ENCODE peak calls at places on chromosomes 4 and X, in five cellular contexts. M is suprapubic skin, C is colonic mucosa, V is upper lobe of right lung, Q is endothelial cell of umbilical vein. W is an unnamed sample.

GRCh38 chrX:72685810-72686465 is 28.2 kb downstream of the PHKA1 start:
- DNase-seq in M (no peak), C (peak; percentile 25), V (no peak), Q (no peak), W (no peak)

GRCh38 chrX:136773649-136774048 is 7.1 kb downstream of the ARHGEF6 start:
- DNase-seq in V (no peak), M (no peak), Q (no peak), C (no peak), W (no peak)

GRCh38 chr4:147927377-147928137 is 195.7 kb downstream of the ARHGAP10 start:
- DNase-seq in C (no peak), M (no peak), V (no peak), Q (peak; percentile 97), W (no peak)

GRCh38 chr4:185811509-185812364 is at the start of gene SORBS2:
- DNase-seq in Q (no peak), M (no peak), V (peak; percentile 79), C (peak; percentile 79), W (no peak)

GRCh38 chr4:176302283-176303275 is 17.2 kb upstream of the SPCS3 start:
- DNase-seq in M (no peak), V (no peak), C (no peak), Q (no peak), W (no peak)

GRCh38 chrX:23884427-23885024 is 23.2 kb downstream of the APOO start:
- DNase-seq in M (no peak), C (no peak), Q (no peak), V (no peak), W (no peak)

GRCh38 chrX:96576358-96576757 is 108.3 kb upstream of the DIAPH2 start:
- DNase-seq in M (no peak), V (no peak), C (no peak), Q (peak; percentile 62), W (no peak)

GRCh38 chr4:8195841-8196460 is 3.1 kb upstream of the SH3TC1 start:
- DNase-seq in C (no peak), Q (peak; percentile 24), V (no peak), M (no peak), W (no peak)

GRCh38 chr4:73868206-73869129 is 725 bp upstream of the CXCL1 start:
- DNase-seq in C (peak; percentile 39), M (no peak), V (no peak), Q (peak; percentile 41), W (no peak)

GRCh38 chrX:104254442-104255115 is at the start of gene ESX1:
- DNase-seq in V (no peak), C (no peak), Q (peak; percentile 4), M (no peak), W (no peak)

GRCh38 chr4:158051401-158052235 is 121.2 kb downstream of the GASK1B start:
- DNase-seq in M (no peak), Q (no peak), C (no peak), V (no peak), W (no peak)

GRCh38 chr4:65566473-65566872 is 103.8 kb downstream of the EPHA5 start:
- DNase-seq in Q (no peak), C (no peak), M (no peak), V (no peak), W (no peak)

GRCh38 chr4:118917582-118917981 is 28.9 kb downstream of the SYNPO2 start:
- DNase-seq in Q (no peak), C (no peak), M (no peak), V (no peak), W (no peak)

GRCh38 chr4:145154573-145154972 is 25.8 kb downstream of the OTUD4 start:
- DNase-seq in C (no peak), Q (peak; percentile 73), M (no peak), V (no peak), W (no peak)

GRCh38 chr4:18882468-18882867 is 860.9 kb upstream of the LCORL start:
- DNase-seq in V (no peak), M (no peak), C (no peak), Q (peak; percentile 2), W (no peak)

GRCh38 chr4:924107-925096 is 7.7 kb downstream of the GAK start:
- DNase-seq in C (no peak), Q (peak; percentile 38), V (peak; percentile 51), M (peak; percentile 67), W (no peak)

GRCh38 chr4:153466637-153467153 is 535 bp downstream of the TMEM131L start:
- DNase-seq in V (peak; percentile 72), M (no peak), Q (no peak), C (no peak), W (no peak)

GRCh38 chr4:180314972-180315371 is 1928.2 kb upstream of the TENM3 start:
- DNase-seq in Q (no peak), M (no peak), V (no peak), C (no peak), W (no peak)

GRCh38 chrX:40971736-40972135 is 113.5 kb upstream of the USP9X start:
- DNase-seq in V (no peak), M (no peak), C (no peak), Q (no peak), W (no peak)

GRCh38 chrX:139751053-139751452 is 43.1 kb upstream of the MCF2 start:
- DNase-seq in Q (no peak), C (no peak), V (no peak), M (no peak), W (no peak)

GRCh38 chrX:102546818-102547493 is 30.4 kb upstream of the TMSB15A start:
- DNase-seq in C (no peak), V (no peak), M (no peak), Q (no peak), W (no peak)

GRCh38 chr4:79915276-79915675 is 157.8 kb downstream of the ANTXR2 start:
- DNase-seq in V (no peak), Q (no peak), C (no peak), M (no peak), W (no peak)

GRCh38 chr4:76974150-76974549 is 24.6 kb downstream of the SEPTIN11 start:
- DNase-seq in M (no peak), V (no peak), Q (no peak), C (no peak), W (no peak)

GRCh38 chr4:69321153-69321729 is 41.0 kb downstream of the UGT2B28 start:
- DNase-seq in C (no peak), M (no peak), Q (no peak), V (peak; percentile 52), W (peak; percentile 50)

GRCh38 chr4:8010618-8011017 is 71.0 kb upstream of the AFAP1 start:
- DNase-seq in C (peak; percentile 45), M (no peak), Q (no peak), V (no peak), W (no peak)

GRCh38 chr4:151882072-151882803 is 121.4 kb upstream of the GATB start:
- DNase-seq in M (no peak), V (no peak), C (no peak), Q (no peak), W (no peak)

GRCh38 chrX:31265383-31265782 is 193.5 kb upstream of the FTHL17 start:
- DNase-seq in M (no peak), C (no peak), V (no peak), Q (no peak), W (no peak)

GRCh38 chrX:15497865-15498264 is 2.7 kb upstream of the BMX start:
- DNase-seq in M (no peak), V (no peak), Q (peak; percentile 79), C (peak; percentile 77), W (no peak)

GRCh38 chrX:29299689-29300088 is 712.4 kb downstream of the IL1RAPL1 start:
- DNase-seq in Q (no peak), C (no peak), V (no peak), M (no peak), W (no peak)

GRCh38 chr4:71526626-71527406 is 188.0 kb downstream of the SLC4A4 start:
- DNase-seq in C (no peak), V (no peak), M (no peak), Q (no peak), W (no peak)
- TF ChIP-seq CTCF in C (no peak), V (no peak), M (no peak), Q (no peak), W (peak; percentile 45)

DNA sequence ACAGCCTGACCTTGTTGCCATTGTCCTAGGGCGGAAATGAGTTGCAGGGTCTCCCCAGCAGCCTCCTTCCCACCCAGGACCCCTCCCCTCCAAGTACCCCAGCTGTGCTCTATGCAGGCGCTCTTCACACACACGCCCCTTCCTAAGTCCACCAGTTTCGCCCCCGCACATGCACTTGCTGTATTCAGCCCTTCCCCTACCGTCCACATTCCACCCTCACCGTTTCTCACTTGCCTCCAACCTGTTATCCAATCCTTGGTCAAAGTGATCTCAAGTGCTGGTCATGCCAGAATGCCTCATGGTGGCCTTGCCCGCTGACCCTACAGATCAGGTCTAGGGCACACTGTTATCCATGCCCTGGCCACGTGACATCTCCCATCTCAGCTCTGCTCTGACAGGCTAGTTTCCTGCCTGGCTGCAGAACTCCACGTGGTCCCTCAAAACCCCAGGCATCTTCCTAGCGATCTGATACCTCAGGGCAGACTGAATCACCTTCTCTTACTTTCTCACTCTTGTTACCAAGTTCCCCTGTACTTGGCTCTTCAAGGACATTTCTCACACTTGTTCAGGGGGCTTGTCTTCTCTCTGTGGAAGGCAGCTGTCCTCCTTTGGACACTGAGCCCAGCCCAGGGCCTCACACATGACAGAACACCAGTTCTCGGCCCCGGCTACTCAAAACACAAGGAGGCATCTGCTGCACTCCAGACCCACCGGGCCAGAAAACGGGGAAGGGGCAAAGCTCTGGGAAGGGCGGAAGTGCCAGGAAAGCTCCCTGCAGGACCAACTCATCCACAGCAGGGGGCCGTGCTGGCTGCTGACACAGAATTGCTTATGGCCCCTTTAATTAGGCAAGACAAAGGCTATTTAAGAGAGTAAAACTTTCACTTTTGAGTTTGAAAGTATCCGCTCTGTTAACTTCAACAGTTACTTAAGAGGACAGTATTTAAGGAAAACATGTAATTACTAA is 39.9 kb downstream of the NSG1 start:
- DNase-seq in Q (no peak), M (no peak), V (no peak), C (no peak), W (no peak)
- TF ChIP-seq CTCF in Q (no peak), M (no peak), V (no peak), C (no peak), W (peak; percentile 13)

GRCh38 chr4:159540038-159540437 is 437.2 kb downstream of the RAPGEF2 start:
- DNase-seq in C (no peak), M (no peak), Q (no peak), V (no peak), W (no peak)

GRCh38 chr4:159545556-159545955 is 442.7 kb downstream of the RAPGEF2 start:
- DNase-seq in Q (no peak), M (no peak), V (no peak), C (no peak), W (no peak)

GRCh38 chr4:159543831-159544230 is 441.0 kb downstream of the RAPGEF2 start:
- DNase-seq in Q (no peak), C (no peak), V (no peak), M (no peak), W (no peak)

GRCh38 chr4:159541143-159541542 is 438.3 kb downstream of the RAPGEF2 start:
- DNase-seq in Q (no peak), M (no peak), C (no peak), V (no peak), W (no peak)

GRCh38 chr4:159540501-159540900 is 437.6 kb downstream of the RAPGEF2 start:
- DNase-seq in Q (no peak), M (no peak), V (no peak), C (no peak), W (no peak)
- TF ChIP-seq CTCF in Q (no peak), M (no peak), V (no peak), C (no peak), W (no peak)

DNA sequence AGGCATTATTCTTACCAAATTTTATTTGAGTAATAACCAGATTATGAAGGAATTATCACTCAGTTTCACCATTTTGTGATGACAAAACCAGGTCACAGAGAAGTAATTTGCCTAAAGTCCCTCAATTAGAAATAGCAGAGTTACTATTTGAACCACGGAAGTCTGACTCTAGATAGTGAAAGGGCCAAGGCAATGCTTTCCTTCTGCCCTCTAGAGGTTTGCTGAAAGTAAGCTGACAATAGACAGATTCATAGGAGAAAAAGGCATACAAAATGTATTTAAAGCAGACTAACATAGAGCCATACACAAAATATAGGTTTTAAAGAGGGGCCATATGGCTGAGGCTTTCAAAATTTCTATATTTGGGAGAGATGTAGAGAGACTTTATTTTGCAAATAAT is 43.1 kb downstream of the CXXC4 start:
- DNase-seq in V (no peak), Q (no peak), M (no peak), C (no peak), W (no peak)
- TF ChIP-seq CTCF in V (peak; percentile 14), Q (no peak), M (no peak), C (no peak), W (peak; percentile 61)